ENCODE peak calls at places on chromosomes 2 and 18, in four cellular contexts. One of them, this sample, is unnamed.

GRCh38 chr2:16615246-16615645 is 50.4 kb downstream of the CYRIA start:
- DNase-seq in GM23338: no peak
- DNase-seq in hypothalamus: no peak
- DNase-seq in fibroblast of lung: no peak
- DNase-seq in this sample: no peak

GRCh38 chr18:23887493-23887892 is 127.1 kb upstream of the TTC39C start:
- DNase-seq in GM23338: no peak
- DNase-seq in hypothalamus: no peak
- DNase-seq in fibroblast of lung: peak
- DNase-seq in this sample: no peak

GRCh38 chr2:165621086-165621560 is 151.6 kb downstream of the CSRNP3 start:
- DNase-seq in GM23338: no peak
- DNase-seq in hypothalamus: no peak
- DNase-seq in fibroblast of lung: peak
- DNase-seq in this sample: peak

GRCh38 chr2:172323256-172323655 is 104.1 kb upstream of the ITGA6 start:
- DNase-seq in GM23338: no peak
- DNase-seq in hypothalamus: no peak
- DNase-seq in fibroblast of lung: peak
- DNase-seq in this sample: no peak

GRCh38 chr18:3450358-3451107 is 561 bp downstream of the TGIF1 start:
- DNase-seq in GM23338: no peak
- DNase-seq in hypothalamus: peak
- DNase-seq in fibroblast of lung: peak
- DNase-seq in this sample: peak

GRCh38 chr2:178542569-178542968 is 62.3 kb downstream of the PLEKHA3 start:
- DNase-seq in GM23338: no peak
- DNase-seq in hypothalamus: no peak
- DNase-seq in fibroblast of lung: no peak
- DNase-seq in this sample: no peak

GRCh38 chr2:38377501-38378258 is 607 bp upstream of the ATL2 start:
- DNase-seq in GM23338: peak
- DNase-seq in hypothalamus: no peak
- DNase-seq in fibroblast of lung: peak
- DNase-seq in this sample: peak

GRCh38 chr18:36812686-36813085 is 16.1 kb downstream of the TPGS2 start:
- DNase-seq in GM23338: no peak
- DNase-seq in hypothalamus: no peak
- DNase-seq in fibroblast of lung: no peak
- DNase-seq in this sample: no peak

GRCh38 chr18:63182247-63182771 is 137.3 kb downstream of the BCL2 start:
- DNase-seq in GM23338: no peak
- DNase-seq in hypothalamus: no peak
- DNase-seq in fibroblast of lung: no peak
- DNase-seq in this sample: no peak

GRCh38 chr2:150811259-150811912 is 323.9 kb upstream of the RND3 start:
- DNase-seq in GM23338: no peak
- DNase-seq in hypothalamus: no peak
- DNase-seq in fibroblast of lung: no peak
- DNase-seq in this sample: no peak

GRCh38 chr2:235690809-235691450 is 197.1 kb downstream of the AGAP1 start:
- DNase-seq in GM23338: no peak
- DNase-seq in hypothalamus: no peak
- DNase-seq in fibroblast of lung: no peak
- DNase-seq in this sample: no peak

GRCh38 chr18:55439036-55439435 is 149.0 kb downstream of the TCF4 start:
- DNase-seq in GM23338: peak
- DNase-seq in hypothalamus: no peak
- DNase-seq in fibroblast of lung: no peak
- DNase-seq in this sample: no peak